ENCODE peak calls at places on chromosomes 13 and 19, in ten cellular contexts. S is transverse colon, I is heart left ventricle, R is caudate nucleus, V is fibroblast of lung, Q is colonic mucosa, G is A549, K is heart right ventricle, L is GM23338, W is substantia nigra. F is an unnamed sample.

GRCh38 chr19:40190891-40191835 is at the start of gene MAP3K10:
- DNase-seq in S (peak), I (peak), R (peak), V (peak), Q (peak), G (peak), K (peak), L (peak), W (peak), F (peak)

GRCh38 chr19:8505680-8506401 is 3.4 kb upstream of the PRAM1 start:
- DNase-seq in S (peak), I (peak), R (peak), V (peak), Q (peak), G (peak), K (peak), L (peak), W (peak), F (peak)

GRCh38 chr13:80666782-80667537 is 326.0 kb upstream of the SPRY2 start:
- DNase-seq in S (no peak), I (no peak), R (no peak), V (peak), Q (no peak), G (no peak), K (no peak), L (no peak), W (no peak), F (no peak)

GRCh38 chr13:80408270-80408669 is 67.3 kb upstream of the SPRY2 start:
- DNase-seq in S (no peak), I (no peak), R (no peak), V (no peak), Q (no peak), G (peak), K (no peak), L (peak), W (no peak), F (no peak)

GRCh38 chr19:8592231-8593009 is 15.2 kb upstream of the MYO1F start:
- DNase-seq in S (peak), I (peak), R (peak), V (peak), Q (peak), G (peak), K (peak), L (peak), W (peak), F (peak)

GRCh38 chr13:43516401-43516826 is 270.4 kb downstream of the ENOX1 start:
- DNase-seq in S (no peak), I (peak), R (no peak), V (peak), Q (no peak), G (no peak), K (peak), L (no peak), W (no peak), F (no peak)

GRCh38 chr19:49684251-49684982 is 5.0 kb upstream of the ADM5 start:
- DNase-seq in S (no peak), I (no peak), R (no peak), V (no peak), Q (no peak), G (peak), K (no peak), L (peak), W (no peak), F (no peak)

GRCh38 chr13:111559612-111560423 is 239.4 kb downstream of the TEX29 start:
- DNase-seq in S (no peak), I (no peak), R (no peak), V (no peak), Q (no peak), G (no peak), K (no peak), L (no peak), W (no peak), F (no peak)

GRCh38 chr19:970695-971094 is 13.4 kb upstream of the WDR18 start:
- DNase-seq in S (no peak), I (no peak), R (no peak), V (peak), Q (no peak), G (peak), K (no peak), L (peak), W (no peak), F (no peak)

GRCh38 chr13:44320611-44321010 is 53.0 kb upstream of the SERP2 start:
- DNase-seq in S (no peak), I (no peak), R (no peak), V (no peak), Q (no peak), G (no peak), K (no peak), L (no peak), W (no peak), F (no peak)

GRCh38 chr19:46972301-46972700 is 47.3 kb upstream of the NPAS1 start:
- DNase-seq in S (no peak), I (no peak), R (no peak), V (peak), Q (no peak), G (no peak), K (no peak), L (no peak), W (no peak), F (no peak)

GRCh38 chr13:44238011-44238421 is 135.6 kb upstream of the SERP2 start:
- DNase-seq in S (no peak), I (no peak), R (no peak), V (peak), Q (no peak), G (no peak), K (no peak), L (no peak), W (no peak), F (no peak)

GRCh38 chr19:17180997-17181702 is 34.0 kb upstream of the USE1 start:
- DNase-seq in S (no peak), I (no peak), R (no peak), V (no peak), Q (no peak), G (no peak), K (no peak), L (peak), W (no peak), F (no peak)

DNA sequence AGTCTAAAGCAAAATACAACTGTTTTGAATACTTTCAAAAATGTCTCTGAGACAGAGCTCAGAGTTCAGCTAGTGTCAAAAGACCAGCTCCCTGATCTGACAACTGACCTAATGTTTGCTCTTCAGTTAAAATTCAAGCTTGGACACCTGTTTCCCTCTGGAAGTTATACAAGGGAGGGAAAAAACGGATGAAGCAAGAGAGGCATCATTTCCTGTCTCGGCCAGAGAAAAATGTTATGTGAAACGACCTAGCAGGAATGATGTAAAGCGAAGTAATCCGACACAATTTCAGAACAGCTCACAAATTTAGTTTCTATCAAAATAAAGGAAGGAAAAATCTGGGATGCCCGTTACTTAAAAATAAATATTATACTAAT is 59.4 kb downstream of the ZAR1L start:
- DNase-seq in S (no peak), I (no peak), R (no peak), V (peak), Q (no peak), G (no peak), K (no peak), L (no peak), W (no peak), F (no peak)
- H3K27ac ChIP-seq in S (peak), I (peak), R (no peak), V (no peak), Q (peak), G (no peak), K (peak), L (no peak), W (no peak), F (no peak)

DNA sequence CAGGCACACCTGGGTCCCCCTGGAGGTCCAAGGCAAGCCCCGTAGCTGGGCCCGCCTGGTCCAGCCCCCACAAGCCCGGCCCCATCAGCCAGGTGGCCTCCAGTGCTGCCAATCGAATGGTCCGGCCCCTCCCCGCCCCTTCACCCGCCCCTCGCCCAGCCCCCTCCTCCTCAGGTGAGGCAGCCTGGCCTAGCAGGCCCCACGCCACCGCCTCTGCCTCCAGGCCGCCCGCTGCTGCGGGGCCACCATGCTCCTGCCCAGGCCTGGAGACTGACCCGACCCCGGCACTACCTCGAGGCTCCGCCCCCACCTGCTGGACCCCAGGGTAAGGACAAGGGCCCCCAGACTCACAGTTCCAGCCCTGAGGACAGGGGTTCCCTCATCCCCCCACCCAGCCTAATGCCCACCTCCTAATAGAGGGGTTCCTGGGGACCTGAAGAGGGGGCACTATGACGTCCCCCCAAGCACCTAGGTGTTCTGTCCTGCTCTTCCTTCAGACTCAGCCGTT is at the start of gene HPN:
- DNase-seq in S (no peak), I (no peak), R (no peak), V (no peak), Q (no peak), G (no peak), K (no peak), L (peak), W (no peak), F (no peak)
- H3K27ac ChIP-seq in S (peak), I (peak), R (no peak), V (no peak), Q (no peak), G (peak), K (peak), L (peak), W (peak), F (peak)

GRCh38 chr13:74129500-74130144 is 4.6 kb downstream of the KLF12 start:
- DNase-seq in S (peak), I (no peak), R (no peak), V (peak), Q (peak), G (no peak), K (peak), L (no peak), W (no peak), F (no peak)
- H3K27ac ChIP-seq in S (peak), I (peak), R (no peak), V (peak), Q (peak), G (no peak), K (peak), L (no peak), W (no peak), F (no peak)

GRCh38 chr13:99363949-99364348 is 56.8 kb upstream of the GPR183 start:
- DNase-seq in S (no peak), I (no peak), R (no peak), V (no peak), Q (no peak), G (no peak), K (no peak), L (no peak), W (no peak), F (no peak)
- H3K27ac ChIP-seq in S (no peak), I (no peak), R (no peak), V (no peak), Q (no peak), G (no peak), K (no peak), L (no peak), W (no peak), F (no peak)

GRCh38 chr19:41261474-41262190 is 2.5 kb upstream of the HNRNPUL1 start:
- DNase-seq in S (no peak), I (no peak), R (no peak), V (no peak), Q (peak), G (no peak), K (peak), L (no peak), W (no peak), F (no peak)
- H3K27ac ChIP-seq in S (peak), I (peak), R (peak), V (peak), Q (peak), G (peak), K (peak), L (no peak), W (peak), F (peak)

GRCh38 chr19:52007805-52008557 is at the start of gene ZNF615:
- DNase-seq in S (peak), I (peak), R (peak), V (peak), Q (peak), G (peak), K (peak), L (peak), W (peak), F (peak)

GRCh38 chr19:52007436-52007804 is 591 bp downstream of the ZNF615 start:
- DNase-seq in S (no peak), I (no peak), R (no peak), V (no peak), Q (no peak), G (peak), K (no peak), L (peak), W (no peak), F (no peak)

DNA sequence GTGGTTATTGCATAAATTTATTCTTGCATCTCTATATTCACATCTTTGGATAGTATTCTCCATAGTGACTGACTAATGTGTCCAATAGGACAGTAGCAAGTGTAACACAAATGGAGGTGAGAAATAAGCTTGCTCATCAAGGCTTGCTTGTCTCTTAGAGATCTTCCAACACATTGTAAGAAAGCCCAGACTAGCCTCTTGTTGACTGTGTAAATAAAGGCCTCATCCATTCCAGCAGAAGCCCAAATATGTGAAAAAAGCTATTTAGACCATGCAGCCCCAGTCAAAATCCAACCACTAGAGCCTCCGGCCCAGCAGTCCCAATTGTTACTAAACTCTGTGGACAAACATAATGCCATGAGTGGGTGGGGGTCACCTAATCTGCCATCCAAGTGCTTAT is 2.7 kb upstream of the ZNF615 start:
- DNase-seq in S (no peak), I (no peak), R (no peak), V (no peak), Q (no peak), G (no peak), K (no peak), L (no peak), W (no peak), F (no peak)
- H3K27ac ChIP-seq in S (no peak), I (no peak), R (no peak), V (no peak), Q (no peak), G (no peak), K (no peak), L (no peak), W (no peak), F (no peak)

GRCh38 chr19:21586341-21587116 is 81.1 kb downstream of the ZNF429 start:
- DNase-seq in S (peak), I (peak), R (no peak), V (no peak), Q (no peak), G (no peak), K (no peak), L (peak), W (no peak), F (no peak)

GRCh38 chr19:21587549-21587948 is 82.1 kb downstream of the ZNF429 start:
- DNase-seq in S (no peak), I (no peak), R (no peak), V (no peak), Q (no peak), G (no peak), K (no peak), L (no peak), W (no peak), F (no peak)

GRCh38 chr19:21584532-21584931 is 79.1 kb downstream of the ZNF429 start:
- DNase-seq in S (no peak), I (no peak), R (no peak), V (no peak), Q (no peak), G (no peak), K (no peak), L (no peak), W (no peak), F (no peak)

GRCh38 chr19:21587117-21587461 is 81.7 kb downstream of the ZNF429 start:
- DNase-seq in S (no peak), I (peak), R (no peak), V (no peak), Q (no peak), G (no peak), K (peak), L (peak), W (no peak), F (no peak)

GRCh38 chr19:21585491-21585890 is 80.1 kb downstream of the ZNF429 start:
- DNase-seq in S (no peak), I (no peak), R (no peak), V (no peak), Q (no peak), G (no peak), K (no peak), L (no peak), W (no peak), F (no peak)
- H3K27ac ChIP-seq in S (no peak), I (no peak), R (no peak), V (no peak), Q (no peak), G (no peak), K (no peak), L (no peak), W (no peak), F (no peak)

GRCh38 chr13:59681630-59682311 is 482.0 kb downstream of the DIAPH3 start:
- DNase-seq in S (no peak), I (no peak), R (no peak), V (peak), Q (no peak), G (no peak), K (no peak), L (no peak), W (no peak), F (no peak)

GRCh38 chr13:59679239-59679638 is 484.5 kb downstream of the DIAPH3 start:
- DNase-seq in S (no peak), I (no peak), R (no peak), V (no peak), Q (no peak), G (no peak), K (no peak), L (peak), W (no peak), F (no peak)

GRCh38 chr13:59677966-59678814 is 485.5 kb downstream of the DIAPH3 start:
- DNase-seq in S (no peak), I (no peak), R (no peak), V (peak), Q (no peak), G (peak), K (peak), L (peak), W (no peak), F (no peak)

GRCh38 chr13:59677430-59677829 is 486.3 kb downstream of the DIAPH3 start:
- DNase-seq in S (no peak), I (no peak), R (no peak), V (no peak), Q (no peak), G (no peak), K (no peak), L (no peak), W (no peak), F (no peak)

DNA sequence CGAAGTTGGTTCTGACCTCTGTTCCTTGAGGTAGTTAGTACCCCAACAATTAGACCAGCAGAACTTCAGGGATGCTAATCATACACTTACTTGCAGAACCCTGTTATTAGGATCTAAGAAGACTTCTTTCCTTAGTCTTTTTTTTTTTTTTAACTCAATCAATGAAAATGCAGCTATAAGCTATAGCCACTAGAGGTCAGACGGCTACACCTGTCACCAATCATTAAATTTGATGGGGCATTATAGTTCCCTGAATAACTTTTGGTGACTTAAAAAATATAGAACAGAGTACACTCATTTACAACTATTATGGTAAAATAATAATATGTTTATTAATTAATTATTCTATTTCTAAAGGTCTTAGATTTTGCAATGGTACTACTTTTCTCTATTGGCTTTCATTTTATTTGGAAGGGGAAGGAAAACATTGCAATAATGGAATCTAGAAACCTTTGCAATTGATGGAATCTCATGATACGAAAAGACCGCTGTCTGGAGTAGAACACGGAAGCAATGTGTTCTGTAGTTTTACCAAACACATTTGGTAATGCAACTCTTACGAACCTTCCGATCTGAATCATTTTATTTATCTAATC is 483.2 kb downstream of the DIAPH3 start:
- DNase-seq in S (no peak), I (no peak), R (no peak), V (peak), Q (no peak), G (peak), K (no peak), L (peak), W (no peak), F (no peak)
- H3K27ac ChIP-seq in S (no peak), I (no peak), R (no peak), V (no peak), Q (no peak), G (no peak), K (no peak), L (no peak), W (no peak), F (no peak)

GRCh38 chr19:57802269-57802668 is 12.4 kb downstream of the ZNF552 start:
- DNase-seq in S (no peak), I (no peak), R (no peak), V (no peak), Q (no peak), G (no peak), K (no peak), L (peak), W (no peak), F (no peak)

GRCh38 chr19:57803594-57804325 is 11.0 kb downstream of the ZNF552 start:
- DNase-seq in S (peak), I (no peak), R (no peak), V (peak), Q (peak), G (no peak), K (no peak), L (peak), W (no peak), F (no peak)

GRCh38 chr19:57803265-57803593 is 11.5 kb downstream of the ZNF552 start:
- DNase-seq in S (no peak), I (no peak), R (no peak), V (no peak), Q (no peak), G (no peak), K (no peak), L (peak), W (no peak), F (no peak)

DNA sequence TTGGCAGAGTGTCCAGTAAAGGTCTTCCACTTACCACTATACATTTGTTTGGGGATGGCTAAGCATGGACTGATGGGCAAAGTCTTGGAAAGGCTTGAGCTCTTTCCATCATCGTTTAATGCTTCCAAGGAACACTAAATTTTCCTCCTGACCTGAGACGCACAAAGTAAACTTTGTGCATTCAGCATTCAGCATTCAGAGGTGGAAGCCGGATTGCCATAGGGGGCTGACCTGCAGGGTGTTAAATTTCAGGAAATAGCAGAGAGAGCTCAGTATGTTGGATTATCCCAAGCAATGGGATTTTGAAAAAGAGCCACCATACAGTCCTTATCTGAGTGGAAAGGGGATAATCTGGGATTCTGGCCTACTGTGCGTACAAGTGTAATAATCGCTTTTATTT is 14.0 kb downstream of the ZNF552 start:
- DNase-seq in S (no peak), I (no peak), R (no peak), V (no peak), Q (no peak), G (no peak), K (no peak), L (peak), W (no peak), F (no peak)
- H3K27ac ChIP-seq in S (no peak), I (no peak), R (no peak), V (no peak), Q (no peak), G (no peak), K (no peak), L (peak), W (no peak), F (no peak)